ENCODE peak calls at places on chromosomes 4 and X, in four cellular contexts. P, G, Z and I are unnamed samples.
A peak's percentile ranks its signal among the peaks of the same experiment; 100 is the strongest.

GRCh38 chrX:68059469-68059868 is 373.8 kb downstream of the OPHN1 start:
- DNase-seq in P (no peak), G (no peak), Z (no peak), I (no peak)

GRCh38 chr4:186700746-186701145 is 22.9 kb downstream of the FAT1 start:
- DNase-seq in Z (no peak), G (no peak), P (no peak), I (peak; percentile 88)

GRCh38 chr4:138114434-138114833 is 127.7 kb downstream of the SLC7A11 start:
- DNase-seq in G (no peak), P (no peak), Z (no peak), I (no peak)

GRCh38 chrX:10620121-10620699 is at the start of gene MID1:
- DNase-seq in G (peak; percentile 66), Z (peak; percentile 60), P (peak; percentile 21), I (peak; percentile 40)

GRCh38 chrX:40165861-40166260 is 68.1 kb upstream of the BCOR start:
- DNase-seq in P (no peak), Z (no peak), G (no peak), I (no peak)

GRCh38 chrX:54042609-54043010 is 1.7 kb downstream of the PHF8 start:
- DNase-seq in G (no peak), P (peak; percentile 3), Z (peak; percentile 48), I (peak; percentile 16)

GRCh38 chr4:25702848-25703247 is 47.2 kb downstream of the SLC34A2 start:
- DNase-seq in G (no peak), Z (no peak), P (no peak), I (peak; percentile 28)

GRCh38 chrX:31845003-31845402 is 773.2 kb upstream of the FTHL17 start:
- DNase-seq in G (no peak), Z (no peak), P (no peak), I (no peak)

GRCh38 chrX:15328821-15329220 is 6.5 kb downstream of the PIGA start:
- DNase-seq in Z (no peak), G (no peak), P (no peak), I (no peak)

GRCh38 chr4:131974730-131975129 is 1174.4 kb upstream of the PCDH10 start:
- DNase-seq in G (no peak), P (no peak), Z (no peak), I (no peak)

GRCh38 chr4:7964459-7964858 is 24.8 kb upstream of the AFAP1 start:
- DNase-seq in P (no peak), G (no peak), Z (no peak), I (no peak)

GRCh38 chr4:113471141-113471860 is 290.2 kb downstream of the CAMK2D start:
- DNase-seq in P (no peak), G (no peak), Z (no peak), I (no peak)

GRCh38 chr4:108301583-108302256 is 133.0 kb upstream of the LEF1 start:
- DNase-seq in Z (no peak), G (no peak), P (no peak), I (no peak)

GRCh38 chr4:67907650-67908049 is 23.8 kb upstream of the TMPRSS11D start:
- DNase-seq in Z (no peak), P (no peak), G (no peak), I (no peak)

GRCh38 chr4:67911128-67911527 is 27.3 kb upstream of the TMPRSS11D start:
- DNase-seq in Z (no peak), G (no peak), P (no peak), I (no peak)

GRCh38 chr4:67911638-67912037 is 27.8 kb upstream of the TMPRSS11D start:
- DNase-seq in Z (no peak), P (no peak), G (no peak), I (no peak)

GRCh38 chr4:67912051-67912450 is 28.2 kb upstream of the TMPRSS11D start:
- DNase-seq in G (no peak), P (no peak), Z (no peak), I (no peak)

DNA sequence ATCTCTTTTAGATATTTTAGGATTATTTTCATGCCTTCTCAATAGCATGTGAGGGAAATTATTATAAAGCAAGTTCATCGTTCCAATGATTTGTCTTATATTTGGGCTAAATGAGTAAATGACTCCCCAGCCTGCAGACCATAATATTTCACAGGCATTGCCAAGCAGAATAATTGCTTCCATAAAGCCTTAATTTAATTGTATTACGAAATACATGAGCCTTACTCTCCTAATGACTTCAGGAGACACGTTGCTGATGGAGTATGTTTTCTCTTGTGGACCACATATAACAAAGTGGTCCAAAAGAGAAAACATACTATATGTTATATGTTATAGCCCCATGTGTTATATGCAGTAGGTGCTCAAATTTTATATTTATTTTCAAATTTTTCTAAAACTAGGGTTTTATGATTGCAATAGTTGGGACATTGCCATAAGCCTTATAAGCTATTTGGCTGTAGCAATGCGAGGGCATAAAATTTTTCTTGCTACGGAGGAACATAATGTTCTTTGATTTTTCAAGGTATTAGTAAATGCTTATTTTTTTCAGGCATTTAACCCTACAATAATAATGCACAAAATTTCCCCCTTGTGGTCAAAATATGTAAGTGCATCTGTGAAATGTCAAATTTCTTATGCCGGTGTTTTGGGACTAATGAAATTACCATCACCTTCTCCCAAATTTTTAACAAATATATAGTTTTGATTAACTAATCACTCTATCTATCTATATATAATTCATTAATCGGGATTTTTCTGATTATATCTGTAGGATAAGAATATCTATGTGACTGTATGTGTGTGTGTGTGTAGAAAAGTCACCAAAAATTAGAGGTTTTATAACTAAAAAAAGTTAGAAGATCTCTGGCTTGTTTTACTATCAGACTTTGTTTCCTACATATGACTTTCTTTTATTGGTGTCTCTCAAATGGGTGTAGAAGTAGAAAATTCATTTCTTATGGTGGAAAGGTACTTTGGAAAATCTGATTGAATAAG is 26.4 kb upstream of the TMPRSS11D start:
- DNase-seq in G (no peak), Z (no peak), P (no peak), I (no peak)
- TF ChIP-seq CTCF in G (no peak), Z (peak; percentile 21), P (no peak), I (no peak)

DNA sequence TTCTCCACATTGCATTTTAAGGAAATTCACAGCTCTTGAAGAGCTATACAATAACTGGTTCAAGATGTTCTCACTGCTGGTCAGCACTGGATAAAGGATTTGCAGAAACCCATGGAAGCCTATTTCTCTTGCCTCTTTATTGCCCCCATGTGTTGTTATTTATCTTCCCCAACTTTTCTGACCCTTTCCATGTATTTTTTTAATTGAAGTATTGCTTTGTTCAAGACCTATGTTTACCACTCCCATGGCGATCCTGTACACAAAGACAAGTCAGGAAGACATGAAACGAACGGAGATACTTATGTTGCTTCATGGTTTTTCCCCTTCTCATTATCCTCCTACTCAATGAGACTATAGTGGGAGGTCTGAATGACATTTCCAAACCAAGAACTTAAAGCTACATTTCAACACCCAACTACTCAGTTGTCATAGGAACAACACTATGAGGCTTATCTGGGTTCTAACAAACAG is 566.4 kb upstream of the DIPK2B start:
- DNase-seq in P (no peak), Z (no peak), G (no peak), I (no peak)
- H3K4me3 ChIP-seq in P (peak overlapping the region; percentile 13), Z (no peak overlapping the region), G (peak overlapping the region; percentile 0), I (no peak overlapping the region)

GRCh38 chrX:154749856-154750255 is 1.0 kb downstream of the GAB3 start:
- DNase-seq in G (no peak), Z (no peak), P (no peak), I (no peak)
- TF ChIP-seq POLR2A in G (no peak), Z (no peak), P (no peak), I (no peak)

GRCh38 chrX:30312858-30313257 is 3.7 kb upstream of the NR0B1 start:
- DNase-seq in G (no peak), Z (no peak), P (no peak), I (no peak)
- TF ChIP-seq CTCF in G (no peak), Z (no peak), P (no peak), I (no peak)

DNA sequence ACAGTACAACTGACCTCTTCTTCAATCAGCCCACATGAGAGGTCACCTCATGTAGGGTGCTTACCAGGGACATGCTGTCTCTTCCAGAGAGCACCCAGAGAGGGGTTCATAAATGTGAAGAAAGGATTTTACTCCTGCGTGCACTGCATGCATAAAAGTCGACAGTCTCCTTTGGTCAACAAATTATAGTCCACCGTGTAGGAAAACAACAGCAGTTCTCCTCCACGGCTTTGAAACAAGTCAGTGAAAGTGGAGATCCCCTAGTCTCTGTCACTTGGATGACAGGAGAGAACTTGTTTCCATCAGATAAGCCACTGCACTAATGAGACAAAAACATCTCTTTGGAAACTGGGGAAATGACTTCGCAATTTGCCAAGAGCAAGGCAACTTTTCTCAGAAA is 9.7 kb downstream of the UNC5C start:
- DNase-seq in G (no peak), P (no peak), Z (no peak), I (no peak)
- H3K4me3 ChIP-seq in G (no peak overlapping the region), P (no peak overlapping the region), Z (no peak overlapping the region), I (no peak overlapping the region)

GRCh38 chrX:130086414-130087207 is 23.7 kb downstream of the ELF4 start:
- DNase-seq in P (no peak), G (no peak), Z (no peak), I (no peak)
- TF ChIP-seq POLR2A in P (no peak), G (no peak), Z (no peak), I (no peak)

GRCh38 chr4:27081675-27082579 is 221.3 kb downstream of the STIM2 start:
- DNase-seq in Z (peak; percentile 6), G (no peak), P (no peak), I (peak; percentile 10)

GRCh38 chr4:27088491-27088890 is 227.8 kb downstream of the STIM2 start:
- DNase-seq in G (no peak), Z (no peak), P (no peak), I (peak; percentile 68)

GRCh38 chr4:27087306-27088045 is 226.8 kb downstream of the STIM2 start:
- DNase-seq in G (no peak), Z (no peak), P (no peak), I (peak; percentile 8)

GRCh38 chr4:27082786-27083185 is 222.1 kb downstream of the STIM2 start:
- DNase-seq in G (no peak), Z (no peak), P (no peak), I (peak; percentile 17)

DNA sequence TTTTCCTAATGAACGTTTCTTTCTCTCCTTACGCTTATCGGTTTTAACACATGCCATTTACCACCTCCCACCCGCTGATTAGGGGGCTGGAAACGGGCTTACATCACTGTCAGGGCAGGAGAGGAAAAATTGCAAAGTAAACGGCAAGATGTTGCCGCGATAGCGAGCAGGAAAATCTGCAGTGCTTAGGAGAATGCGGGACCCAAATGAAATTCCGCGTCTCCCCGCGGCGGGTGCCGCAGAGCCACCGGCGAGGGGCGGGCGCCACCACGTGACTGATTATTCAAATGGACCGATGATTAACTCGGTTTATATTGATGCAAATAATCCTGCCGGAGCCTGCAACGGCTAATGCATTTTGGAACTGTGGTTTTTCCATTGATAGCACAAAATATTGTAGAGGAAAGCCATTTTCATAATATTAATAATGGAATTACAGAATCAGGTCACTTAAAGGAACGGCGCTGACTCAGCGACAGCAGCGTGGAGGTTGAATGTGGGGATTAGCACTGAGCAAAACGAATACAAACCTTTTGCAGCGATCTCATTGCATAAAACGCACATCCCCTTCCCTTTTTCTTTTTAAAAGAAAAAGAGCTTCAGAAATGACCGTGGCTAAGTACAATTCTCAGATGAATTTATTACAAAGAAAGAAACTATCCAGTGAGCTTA is 224.2 kb downstream of the STIM2 start:
- DNase-seq in G (peak; percentile 53), P (no peak), Z (peak; percentile 73), I (peak; percentile 83)
- TF ChIP-seq CTCF in G (no peak), P (no peak), Z (peak; percentile 28), I (no peak)